ENCODE peak calls at places on chromosome 12, in ten cellular contexts. One of them, this sample, is unnamed.
A peak's percentile ranks its signal among the peaks of the same experiment; 100 is the strongest.

GRCh38 chr12:107521826-107522355 is 163.7 kb upstream of the PWP1 start:
- DNase-seq in fibroblast of lung: no peak
- DNase-seq in stomach: no peak
- DNase-seq in neuronal stem cell: no peak
- DNase-seq in CD8-positive, alpha-beta T cell: no peak
- DNase-seq in aorta: no peak
- DNase-seq in CD4-positive, CD25-positive, alpha-beta regulatory T cell: no peak
- DNase-seq in heart left ventricle: no peak
- DNase-seq in mammary epithelial cell: no peak
- DNase-seq in neural progenitor cell: no peak
- DNase-seq in this sample: no peak

GRCh38 chr12:64894827-64895475 is 70.5 kb downstream of the TBC1D30 start:
- DNase-seq in fibroblast of lung: peak; percentile 8
- DNase-seq in stomach: no peak
- DNase-seq in neuronal stem cell: no peak
- DNase-seq in CD8-positive, alpha-beta T cell: no peak
- DNase-seq in aorta: no peak
- DNase-seq in CD4-positive, CD25-positive, alpha-beta regulatory T cell: no peak
- DNase-seq in heart left ventricle: no peak
- DNase-seq in mammary epithelial cell: no peak
- DNase-seq in neural progenitor cell: no peak
- DNase-seq in this sample: no peak

GRCh38 chr12:97283297-97283696 is 179.3 kb upstream of the RMST start:
- DNase-seq in fibroblast of lung: no peak
- DNase-seq in stomach: no peak
- DNase-seq in neuronal stem cell: no peak
- DNase-seq in CD8-positive, alpha-beta T cell: no peak
- DNase-seq in aorta: no peak
- DNase-seq in CD4-positive, CD25-positive, alpha-beta regulatory T cell: peak; percentile 4
- DNase-seq in heart left ventricle: no peak
- DNase-seq in mammary epithelial cell: no peak
- DNase-seq in neural progenitor cell: peak; percentile 32
- DNase-seq in this sample: peak; percentile 21

GRCh38 chr12:59570134-59570533 is 25.7 kb upstream of the SLC16A7 start:
- DNase-seq in fibroblast of lung: peak; percentile 25
- DNase-seq in stomach: no peak
- DNase-seq in neuronal stem cell: no peak
- DNase-seq in CD8-positive, alpha-beta T cell: no peak
- DNase-seq in aorta: no peak
- DNase-seq in CD4-positive, CD25-positive, alpha-beta regulatory T cell: no peak
- DNase-seq in heart left ventricle: no peak
- DNase-seq in mammary epithelial cell: peak; percentile 96
- DNase-seq in neural progenitor cell: no peak
- DNase-seq in this sample: no peak

GRCh38 chr12:124695861-124696260 is 128.4 kb upstream of the NCOR2 start:
- DNase-seq in fibroblast of lung: peak; percentile 44
- DNase-seq in stomach: no peak
- DNase-seq in neuronal stem cell: no peak
- DNase-seq in CD8-positive, alpha-beta T cell: no peak
- DNase-seq in aorta: no peak
- DNase-seq in CD4-positive, CD25-positive, alpha-beta regulatory T cell: no peak
- DNase-seq in heart left ventricle: no peak
- DNase-seq in mammary epithelial cell: peak; percentile 32
- DNase-seq in neural progenitor cell: peak; percentile 47
- DNase-seq in this sample: no peak

GRCh38 chr12:81401241-81401640 is 323.4 kb downstream of the ACSS3 start:
- DNase-seq in fibroblast of lung: no peak
- DNase-seq in stomach: no peak
- DNase-seq in neuronal stem cell: no peak
- DNase-seq in CD8-positive, alpha-beta T cell: no peak
- DNase-seq in aorta: no peak
- DNase-seq in CD4-positive, CD25-positive, alpha-beta regulatory T cell: no peak
- DNase-seq in heart left ventricle: no peak
- DNase-seq in mammary epithelial cell: no peak
- DNase-seq in neural progenitor cell: no peak
- DNase-seq in this sample: no peak

GRCh38 chr12:23621910-23622309 is 327.6 kb downstream of the SOX5 start:
- DNase-seq in fibroblast of lung: no peak
- DNase-seq in stomach: no peak
- DNase-seq in neuronal stem cell: no peak
- DNase-seq in CD8-positive, alpha-beta T cell: no peak
- DNase-seq in aorta: no peak
- DNase-seq in CD4-positive, CD25-positive, alpha-beta regulatory T cell: no peak
- DNase-seq in heart left ventricle: no peak
- DNase-seq in mammary epithelial cell: no peak
- DNase-seq in neural progenitor cell: no peak
- DNase-seq in this sample: peak; percentile 5

GRCh38 chr12:85280138-85280983 is at the start of gene ALX1:
- DNase-seq in fibroblast of lung: peak; percentile 14
- DNase-seq in stomach: no peak
- DNase-seq in neuronal stem cell: peak; percentile 71
- DNase-seq in CD8-positive, alpha-beta T cell: no peak
- DNase-seq in aorta: peak; percentile 75
- DNase-seq in CD4-positive, CD25-positive, alpha-beta regulatory T cell: peak; percentile 2
- DNase-seq in heart left ventricle: no peak
- DNase-seq in mammary epithelial cell: peak; percentile 16
- DNase-seq in neural progenitor cell: peak; percentile 89
- DNase-seq in this sample: no peak

GRCh38 chr12:32494676-32495075 is 95.3 kb downstream of the FGD4 start:
- DNase-seq in fibroblast of lung: no peak
- DNase-seq in stomach: no peak
- DNase-seq in neuronal stem cell: no peak
- DNase-seq in CD8-positive, alpha-beta T cell: no peak
- DNase-seq in aorta: no peak
- DNase-seq in CD4-positive, CD25-positive, alpha-beta regulatory T cell: peak; percentile 41
- DNase-seq in heart left ventricle: no peak
- DNase-seq in mammary epithelial cell: peak; percentile 21
- DNase-seq in neural progenitor cell: no peak
- DNase-seq in this sample: no peak

GRCh38 chr12:1174659-1175058 is 183.6 kb downstream of the ERC1 start:
- DNase-seq in fibroblast of lung: no peak
- DNase-seq in stomach: no peak
- DNase-seq in neuronal stem cell: no peak
- DNase-seq in CD8-positive, alpha-beta T cell: no peak
- DNase-seq in aorta: no peak
- DNase-seq in CD4-positive, CD25-positive, alpha-beta regulatory T cell: no peak
- DNase-seq in heart left ventricle: no peak
- DNase-seq in mammary epithelial cell: no peak
- DNase-seq in neural progenitor cell: no peak
- DNase-seq in this sample: no peak

GRCh38 chr12:6367065-6367968 is 8.0 kb downstream of the SCNN1A start:
- DNase-seq in fibroblast of lung: peak; percentile 42
- DNase-seq in stomach: no peak
- DNase-seq in neuronal stem cell: no peak
- DNase-seq in CD8-positive, alpha-beta T cell: no peak
- DNase-seq in aorta: peak; percentile 56
- DNase-seq in CD4-positive, CD25-positive, alpha-beta regulatory T cell: peak; percentile 78
- DNase-seq in heart left ventricle: no peak
- DNase-seq in mammary epithelial cell: no peak
- DNase-seq in neural progenitor cell: no peak
- DNase-seq in this sample: peak; percentile 39

GRCh38 chr12:6369916-6370575 is 5.3 kb downstream of the SCNN1A start:
- DNase-seq in fibroblast of lung: no peak
- DNase-seq in stomach: no peak
- DNase-seq in neuronal stem cell: no peak
- DNase-seq in CD8-positive, alpha-beta T cell: no peak
- DNase-seq in aorta: peak; percentile 55
- DNase-seq in CD4-positive, CD25-positive, alpha-beta regulatory T cell: no peak
- DNase-seq in heart left ventricle: no peak
- DNase-seq in mammary epithelial cell: no peak
- DNase-seq in neural progenitor cell: no peak
- DNase-seq in this sample: no peak

GRCh38 chr12:6370576-6370935 is 4.8 kb downstream of the SCNN1A start:
- DNase-seq in fibroblast of lung: no peak
- DNase-seq in stomach: no peak
- DNase-seq in neuronal stem cell: no peak
- DNase-seq in CD8-positive, alpha-beta T cell: no peak
- DNase-seq in aorta: no peak
- DNase-seq in CD4-positive, CD25-positive, alpha-beta regulatory T cell: no peak
- DNase-seq in heart left ventricle: no peak
- DNase-seq in mammary epithelial cell: no peak
- DNase-seq in neural progenitor cell: no peak
- DNase-seq in this sample: no peak

GRCh38 chr12:6368906-6369525 is 6.3 kb downstream of the SCNN1A start:
- DNase-seq in fibroblast of lung: no peak
- DNase-seq in stomach: no peak
- DNase-seq in neuronal stem cell: no peak
- DNase-seq in CD8-positive, alpha-beta T cell: no peak
- DNase-seq in aorta: peak; percentile 43
- DNase-seq in CD4-positive, CD25-positive, alpha-beta regulatory T cell: no peak
- DNase-seq in heart left ventricle: no peak
- DNase-seq in mammary epithelial cell: no peak
- DNase-seq in neural progenitor cell: no peak
- DNase-seq in this sample: no peak

DNA sequence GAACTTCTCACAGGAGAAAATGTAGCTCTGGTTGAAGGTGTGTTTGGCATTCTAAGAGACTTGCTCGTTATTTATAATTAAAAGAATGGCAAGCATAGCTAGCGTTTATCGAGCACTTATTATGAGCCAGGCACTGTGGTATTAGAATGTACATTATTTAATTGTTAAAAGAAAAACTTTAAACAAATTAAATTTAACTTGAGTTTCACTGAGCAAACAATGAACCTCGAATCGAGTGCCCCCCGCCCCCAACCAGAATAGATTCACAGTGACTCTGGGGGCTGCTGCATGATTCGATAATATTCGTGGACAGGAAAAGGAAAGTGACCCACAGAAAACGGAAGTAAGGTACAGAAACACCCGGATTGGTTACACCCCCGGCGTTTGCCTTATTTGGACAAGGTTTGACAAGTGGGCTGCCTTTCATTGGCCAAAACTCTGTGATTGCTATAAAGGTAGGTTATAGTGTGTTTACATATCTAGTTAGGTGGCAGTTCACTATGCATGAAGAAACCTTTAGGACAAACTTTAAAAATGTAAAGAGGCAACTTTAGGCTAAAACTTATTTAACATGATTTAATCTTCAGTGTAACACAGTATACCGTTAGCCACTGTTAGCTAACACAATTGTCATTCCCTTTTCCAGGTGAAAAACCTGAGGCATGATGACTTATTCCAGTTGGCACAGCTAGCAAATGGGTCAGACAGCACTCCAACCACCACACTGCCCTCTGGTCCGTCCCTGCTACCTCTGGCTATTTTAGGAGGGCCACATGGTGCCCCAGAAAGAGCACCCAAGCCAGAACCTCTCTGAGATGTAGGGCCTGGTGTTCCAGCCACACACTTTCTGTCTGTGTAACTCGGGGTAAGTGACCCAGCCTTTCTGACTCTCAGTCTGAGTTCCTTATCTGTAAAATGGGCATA is 7.1 kb downstream of the SCNN1A start:
- DNase-seq in fibroblast of lung: no peak
- DNase-seq in stomach: no peak
- DNase-seq in neuronal stem cell: no peak
- DNase-seq in CD8-positive, alpha-beta T cell: no peak
- DNase-seq in aorta: peak; percentile 34
- DNase-seq in CD4-positive, CD25-positive, alpha-beta regulatory T cell: peak; percentile 57
- DNase-seq in heart left ventricle: no peak
- DNase-seq in mammary epithelial cell: no peak
- DNase-seq in neural progenitor cell: no peak
- DNase-seq in this sample: no peak
- H3K4me1 ChIP-seq in fibroblast of lung: peaks cover 10% of the 10 kb centered on the region
- H3K4me1 ChIP-seq in stomach: peaks cover 47% of the 10 kb centered on the region
- H3K4me1 ChIP-seq in neuronal stem cell: peaks cover 24% of the 10 kb centered on the region
- H3K4me1 ChIP-seq in CD8-positive, alpha-beta T cell: peaks cover 23% of the 10 kb centered on the region
- H3K4me1 ChIP-seq in aorta: no peaks in the 10 kb centered on the region
- H3K4me1 ChIP-seq in CD4-positive, CD25-positive, alpha-beta regulatory T cell: peaks cover 20% of the 10 kb centered on the region
- H3K4me1 ChIP-seq in heart left ventricle: no peaks in the 10 kb centered on the region
- H3K4me1 ChIP-seq in mammary epithelial cell: peaks cover 42% of the 10 kb centered on the region
- H3K4me1 ChIP-seq in neural progenitor cell: peaks cover 30% of the 10 kb centered on the region
- H3K4me1 ChIP-seq in this sample: no peaks in the 10 kb centered on the region

DNA sequence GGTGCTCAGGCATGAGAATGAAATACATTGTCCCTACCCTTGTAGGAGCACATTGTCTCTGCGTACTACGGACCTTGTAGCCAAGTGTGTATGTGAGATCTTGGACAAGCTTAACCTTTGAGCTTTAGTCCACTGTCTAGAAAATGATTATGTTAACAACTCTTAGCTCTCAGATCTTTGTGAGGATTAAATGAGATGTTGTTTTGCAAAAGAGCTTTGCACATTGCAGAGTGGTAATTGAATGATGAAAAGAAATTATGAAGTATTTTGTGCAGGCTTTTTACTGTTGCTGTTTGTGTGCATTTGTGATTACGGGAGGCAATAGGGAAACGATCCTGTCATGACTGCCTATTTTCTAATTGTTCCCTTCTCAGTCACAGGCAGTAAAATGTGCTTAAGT is 447.6 kb downstream of the PDZRN4 start:
- DNase-seq in fibroblast of lung: no peak
- DNase-seq in stomach: no peak
- DNase-seq in neuronal stem cell: no peak
- DNase-seq in CD8-positive, alpha-beta T cell: no peak
- DNase-seq in aorta: no peak
- DNase-seq in CD4-positive, CD25-positive, alpha-beta regulatory T cell: no peak
- DNase-seq in heart left ventricle: no peak
- DNase-seq in mammary epithelial cell: no peak
- DNase-seq in neural progenitor cell: no peak
- DNase-seq in this sample: no peak
- H3K36me3 ChIP-seq in fibroblast of lung: no peaks in the 10 kb centered on the region
- H3K36me3 ChIP-seq in stomach: no peaks in the 10 kb centered on the region
- H3K36me3 ChIP-seq in neuronal stem cell: no peaks in the 10 kb centered on the region
- H3K36me3 ChIP-seq in CD8-positive, alpha-beta T cell: no peaks in the 10 kb centered on the region
- H3K36me3 ChIP-seq in aorta: no peaks in the 10 kb centered on the region
- H3K36me3 ChIP-seq in CD4-positive, CD25-positive, alpha-beta regulatory T cell: no peaks in the 10 kb centered on the region
- H3K36me3 ChIP-seq in heart left ventricle: no peaks in the 10 kb centered on the region
- H3K36me3 ChIP-seq in mammary epithelial cell: no peaks in the 10 kb centered on the region
- H3K36me3 ChIP-seq in neural progenitor cell: no peaks in the 10 kb centered on the region
- H3K36me3 ChIP-seq in this sample: no peaks in the 10 kb centered on the region

GRCh38 chr12:111431772-111432171 is 26.0 kb downstream of the SH2B3 start:
- DNase-seq in fibroblast of lung: no peak
- DNase-seq in stomach: no peak
- DNase-seq in neuronal stem cell: no peak
- DNase-seq in CD8-positive, alpha-beta T cell: no peak
- DNase-seq in aorta: no peak
- DNase-seq in CD4-positive, CD25-positive, alpha-beta regulatory T cell: no peak
- DNase-seq in heart left ventricle: no peak
- DNase-seq in mammary epithelial cell: no peak
- DNase-seq in neural progenitor cell: peak; percentile 57
- DNase-seq in this sample: no peak
- H3K4me1 ChIP-seq in fibroblast of lung: peaks cover 30% of the 10 kb centered on the region
- H3K4me1 ChIP-seq in stomach: peaks cover 80% of the 10 kb centered on the region
- H3K4me1 ChIP-seq in neuronal stem cell: peaks cover 6% of the 10 kb centered on the region
- H3K4me1 ChIP-seq in CD8-positive, alpha-beta T cell: peaks cover 100% of the 10 kb centered on the region
- H3K4me1 ChIP-seq in aorta: no peaks in the 10 kb centered on the region
- H3K4me1 ChIP-seq in CD4-positive, CD25-positive, alpha-beta regulatory T cell: peaks cover 100% of the 10 kb centered on the region
- H3K4me1 ChIP-seq in heart left ventricle: peaks cover 25% of the 10 kb centered on the region
- H3K4me1 ChIP-seq in mammary epithelial cell: peaks cover 39% of the 10 kb centered on the region
- H3K4me1 ChIP-seq in neural progenitor cell: peaks cover 7% of the 10 kb centered on the region
- H3K4me1 ChIP-seq in this sample: peaks cover 15% of the 10 kb centered on the region

DNA sequence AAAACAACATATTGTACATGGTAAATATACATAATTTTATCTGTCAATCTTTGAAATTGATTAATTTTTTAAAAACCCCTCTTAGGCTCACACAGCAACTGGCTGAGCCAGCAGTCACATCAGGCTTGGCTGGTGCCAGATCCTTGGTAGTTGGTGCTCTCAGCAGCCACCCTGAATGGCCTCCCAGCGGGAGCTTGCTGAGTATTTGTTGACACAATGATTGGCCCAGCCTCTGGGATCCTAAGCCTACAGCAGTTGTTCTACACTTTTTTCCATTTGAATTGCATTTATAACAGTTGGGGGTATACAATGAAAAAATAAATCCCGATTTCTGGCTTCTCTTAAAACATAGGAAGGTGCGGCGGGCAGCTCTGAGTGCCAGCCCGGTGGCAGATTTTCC is 11.1 kb downstream of the PRKAB1 start:
- DNase-seq in fibroblast of lung: no peak
- DNase-seq in stomach: peak; percentile 70
- DNase-seq in neuronal stem cell: no peak
- DNase-seq in CD8-positive, alpha-beta T cell: no peak
- DNase-seq in aorta: no peak
- DNase-seq in CD4-positive, CD25-positive, alpha-beta regulatory T cell: no peak
- DNase-seq in heart left ventricle: no peak
- DNase-seq in mammary epithelial cell: no peak
- DNase-seq in neural progenitor cell: peak; percentile 64
- DNase-seq in this sample: no peak
- H3K36me3 ChIP-seq in fibroblast of lung: peaks cover 22% of the 10 kb centered on the region
- H3K36me3 ChIP-seq in stomach: peaks cover 82% of the 10 kb centered on the region
- H3K36me3 ChIP-seq in neuronal stem cell: peaks cover 85% of the 10 kb centered on the region
- H3K36me3 ChIP-seq in CD8-positive, alpha-beta T cell: peaks cover 55% of the 10 kb centered on the region
- H3K36me3 ChIP-seq in aorta: no peaks in the 10 kb centered on the region
- H3K36me3 ChIP-seq in CD4-positive, CD25-positive, alpha-beta regulatory T cell: peaks cover 79% of the 10 kb centered on the region
- H3K36me3 ChIP-seq in heart left ventricle: peaks cover 35% of the 10 kb centered on the region
- H3K36me3 ChIP-seq in mammary epithelial cell: peaks cover 36% of the 10 kb centered on the region
- H3K36me3 ChIP-seq in neural progenitor cell: peaks cover 10% of the 10 kb centered on the region
- H3K36me3 ChIP-seq in this sample: peaks cover 65% of the 10 kb centered on the region